ENCODE peak calls at places on chromosomes 3 and 15, in four cellular contexts. G is HS-27A; A is OCI-M1; T is stimulated activated CD8-positive, alpha-beta memory T cell treated with anti-CD3 and anti-CD28 coated beads, Interleukin-2, amount 100 ng/mL, for 48 hours. L is an unnamed sample.

GRCh38 chr3:154089416-154090115 is 31.6 kb upstream of the ARHGEF26 start:
- DNase-seq in T (no peak), A (no peak), G (no peak), L (peak)

GRCh38 chr15:75902129-75902557 is 1.5 kb upstream of the FBXO22 start:
- DNase-seq in T (no peak), A (no peak), G (no peak), L (no peak)

GRCh38 chr15:44381223-44381622 is 46.2 kb upstream of the CTDSPL2 start:
- DNase-seq in A (peak), T (no peak), G (no peak), L (no peak)

GRCh38 chr3:131147534-131147933 is 120.9 kb downstream of the NEK11 start:
- DNase-seq in A (no peak), T (no peak), G (no peak), L (no peak)

GRCh38 chr3:12993623-12994356 is 79.4 kb downstream of the IQSEC1 start:
- DNase-seq in A (peak), G (no peak), T (no peak), L (no peak)

GRCh38 chr15:71443538-71443937 is 328.3 kb downstream of the THSD4 start:
- DNase-seq in G (no peak), A (peak), T (peak), L (peak)

GRCh38 chr15:74889390-74889881 is 406 bp upstream of the MPI start:
- DNase-seq in G (no peak), A (no peak), T (no peak), L (no peak)

GRCh38 chr15:90982135-90982534 is 12.2 kb downstream of the PRC1 start:
- DNase-seq in G (no peak), T (no peak), A (no peak), L (no peak)

GRCh38 chr3:178996399-178996798 is 75.2 kb downstream of the ZMAT3 start:
- DNase-seq in G (no peak), T (no peak), A (no peak), L (no peak)

GRCh38 chr3:118842147-118842863 is 192.3 kb downstream of the IGSF11 start:
- DNase-seq in T (no peak), G (no peak), A (peak), L (no peak)

GRCh38 chr15:99566157-99566900 is 545 bp downstream of the MEF2A start:
- DNase-seq in A (peak), T (peak), G (no peak), L (no peak)

GRCh38 chr15:63382966-63383710 is 1.5 kb upstream of the CA12 start:
- DNase-seq in G (no peak), T (no peak), A (no peak), L (no peak)

GRCh38 chr3:58009026-58009748 is 965 bp downstream of the FLNB start:
- DNase-seq in A (peak), G (no peak), T (peak), L (no peak)

GRCh38 chr15:57751177-57751800 is 44.8 kb downstream of the POLR2M start:
- DNase-seq in A (peak), G (no peak), T (no peak), L (no peak)

GRCh38 chr3:61926913-61927312 is 365.5 kb downstream of the PTPRG start:
- DNase-seq in T (no peak), G (no peak), A (no peak), L (no peak)

GRCh38 chr3:148882288-148882687 is 17.2 kb downstream of the CPA3 start:
- DNase-seq in T (no peak), G (peak), A (no peak), L (no peak)

GRCh38 chr3:183698318-183698731 is 728 bp downstream of the YEATS2 start:
- DNase-seq in A (peak), G (no peak), T (peak), L (no peak)

GRCh38 chr3:55097441-55097840 is 169.6 kb upstream of the LRTM1 start:
- DNase-seq in T (no peak), G (no peak), A (no peak), L (no peak)

GRCh38 chr15:84034831-84035753 is 200.5 kb upstream of the GOLGA6L4 start:
- DNase-seq in G (no peak), T (no peak), A (peak), L (no peak)

L was measured in prostate gland.